ENCODE peak calls at places on chromosomes 7 and 10, in nine cellular contexts. L is T-cell; E is stimulated activated CD8-positive, alpha-beta memory T cell treated with anti-CD3 and anti-CD28 coated beads, Interleukin-4, amount 100 ng/mL, for 24 hours; K is thoracic aorta; Z is Calu3; U is SIG-M5; T is amygdala; J is anterior cingulate cortex; C is posterior cingulate gyrus. M is an unnamed sample.

GRCh38 chr10:35306852-35307251 is 29.5 kb upstream of the CCNY start:
- DNase-seq in L (no peak), E (no peak), K (no peak), Z (peak), U (no peak), T (no peak), J (no peak), C (no peak), M (peak)

GRCh38 chr10:124606822-124607221 is 137.4 kb downstream of the FAM53B start:
- DNase-seq in L (no peak), E (no peak), K (no peak), Z (no peak), U (no peak), T (no peak), J (no peak), C (no peak), M (no peak)

GRCh38 chr7:70474639-70475234 is 657.2 kb upstream of the GALNT17 start:
- DNase-seq in L (no peak), E (no peak), K (no peak), Z (no peak), U (no peak), T (no peak), J (no peak), C (no peak), M (no peak)

GRCh38 chr7:126227643-126228042 is 1025.1 kb downstream of the GRM8 start:
- DNase-seq in L (no peak), E (no peak), K (no peak), Z (no peak), U (no peak), T (no peak), J (no peak), C (no peak), M (no peak)

GRCh38 chr7:774161-775109 is 47.4 kb upstream of the PRKAR1B start:
- DNase-seq in L (peak), E (peak), K (no peak), Z (peak), U (no peak), T (peak), J (peak), C (peak), M (peak)

GRCh38 chr7:20218261-20218660 is 1.1 kb upstream of the MACC1 start:
- DNase-seq in L (no peak), E (no peak), K (no peak), Z (no peak), U (no peak), T (no peak), J (no peak), C (no peak), M (peak)

GRCh38 chr10:111122127-111122526 is 45.3 kb downstream of the ADRA2A start:
- DNase-seq in L (no peak), E (no peak), K (no peak), Z (no peak), U (no peak), T (no peak), J (no peak), C (no peak), M (no peak)

GRCh38 chr7:28999421-28999820 is 41.3 kb upstream of the TRIL start:
- DNase-seq in L (no peak), E (no peak), K (no peak), Z (no peak), U (no peak), T (no peak), J (no peak), C (no peak), M (no peak)

GRCh38 chr7:30170460-30171197 is 35.8 kb downstream of the MTURN start:
- DNase-seq in L (no peak), E (no peak), K (no peak), Z (no peak), U (no peak), T (no peak), J (no peak), C (no peak), M (no peak)

GRCh38 chr10:33295851-33296250 is 38.6 kb downstream of the NRP1 start:
- DNase-seq in L (no peak), E (no peak), K (no peak), Z (no peak), U (no peak), T (no peak), J (no peak), C (no peak), M (no peak)

GRCh38 chr7:90411510-90411909 is 8.2 kb downstream of the CLDN12 start:
- DNase-seq in L (no peak), E (no peak), K (no peak), Z (no peak), U (no peak), T (no peak), J (no peak), C (no peak), M (peak)

GRCh38 chr10:27319752-27320561 is 79.4 kb upstream of the ACBD5 start:
- DNase-seq in L (no peak), E (no peak), K (peak), Z (peak), U (peak), T (peak), J (no peak), C (no peak), M (peak)

GRCh38 chr7:142104550-142105527 is 6.7 kb upstream of the MGAM2 start:
- DNase-seq in L (no peak), E (no peak), K (no peak), Z (peak), U (peak), T (no peak), J (no peak), C (no peak), M (peak)

GRCh38 chr7:86407291-86407690 is 236.4 kb upstream of the GRM3 start:
- DNase-seq in L (no peak), E (no peak), K (no peak), Z (no peak), U (no peak), T (peak), J (peak), C (no peak), M (no peak)

GRCh38 chr10:121662945-121663917 is 65.0 kb upstream of the FGFR2 start:
- DNase-seq in L (no peak), E (no peak), K (no peak), Z (no peak), U (no peak), T (peak), J (no peak), C (no peak), M (peak)

GRCh38 chr7:74181821-74182220 is 7.7 kb downstream of the EIF4H start:
- DNase-seq in L (no peak), E (no peak), K (no peak), Z (no peak), U (no peak), T (no peak), J (no peak), C (no peak), M (no peak)

GRCh38 chr7:131016230-131016629 is 282.2 kb upstream of the KLF14 start:
- DNase-seq in L (no peak), E (no peak), K (no peak), Z (no peak), U (no peak), T (no peak), J (no peak), C (no peak), M (peak)

GRCh38 chr7:92754756-92755581 is 81.4 kb downstream of the CDK6 start:
- DNase-seq in L (no peak), E (no peak), K (no peak), Z (no peak), U (no peak), T (peak), J (peak), C (peak), M (no peak)

GRCh38 chr10:133126431-133127290 is 33.4 kb upstream of the KNDC1 start:
- DNase-seq in L (no peak), E (no peak), K (no peak), Z (no peak), U (no peak), T (no peak), J (no peak), C (peak), M (no peak)

GRCh38 chr10:91103384-91104184 is 116.9 kb upstream of the PCGF5 start:
- DNase-seq in L (no peak), E (no peak), K (no peak), Z (no peak), U (no peak), T (no peak), J (no peak), C (no peak), M (no peak)

GRCh38 chr10:128305601-128306345 is 179.6 kb upstream of the MKI67 start:
- DNase-seq in L (no peak), E (no peak), K (no peak), Z (no peak), U (no peak), T (no peak), J (no peak), C (no peak), M (no peak)

GRCh38 chr7:44121761-44122420 is 1.5 kb downstream of the POLD2 start:
- DNase-seq in L (no peak), E (no peak), K (no peak), Z (no peak), U (no peak), T (no peak), J (no peak), C (no peak), M (no peak)

GRCh38 chr7:70143089-70144044 is 545.1 kb downstream of the AUTS2 start:
- DNase-seq in L (no peak), E (no peak), K (no peak), Z (no peak), U (no peak), T (no peak), J (no peak), C (no peak), M (no peak)

GRCh38 chr10:93058139-93058538 is 2.5 kb upstream of the CYP26C1 start:
- DNase-seq in L (no peak), E (no peak), K (no peak), Z (no peak), U (no peak), T (no peak), J (no peak), C (no peak), M (no peak)

GRCh38 chr7:106166651-106167342 is 54.7 kb upstream of the SYPL1 start:
- DNase-seq in L (no peak), E (no peak), K (no peak), Z (peak), U (no peak), T (peak), J (peak), C (no peak), M (peak)

GRCh38 chr10:121709674-121710073 is 111.4 kb upstream of the FGFR2 start:
- DNase-seq in L (no peak), E (no peak), K (no peak), Z (no peak), U (no peak), T (no peak), J (no peak), C (no peak), M (no peak)

GRCh38 chr7:148116195-148116594 is 474.4 kb upstream of the C7orf33 start:
- DNase-seq in L (no peak), E (no peak), K (no peak), Z (no peak), U (no peak), T (no peak), J (no peak), C (no peak), M (no peak)

GRCh38 chr7:92766461-92767003 is 69.8 kb downstream of the CDK6 start:
- DNase-seq in L (no peak), E (no peak), K (no peak), Z (no peak), U (no peak), T (no peak), J (no peak), C (no peak), M (peak)

GRCh38 chr10:22022257-22023051 is 18.9 kb upstream of the DNAJC1 start:
- DNase-seq in L (peak), E (peak), K (no peak), Z (no peak), U (no peak), T (no peak), J (no peak), C (peak), M (no peak)

GRCh38 chr10:72058989-72059842 is 29.1 kb downstream of the SPOCK2 start:
- DNase-seq in L (no peak), E (peak), K (no peak), Z (no peak), U (no peak), T (peak), J (no peak), C (no peak), M (no peak)

GRCh38 chr10:18240185-18240882 is 100.1 kb downstream of the CACNB2 start:
- DNase-seq in L (no peak), E (no peak), K (no peak), Z (no peak), U (no peak), T (no peak), J (no peak), C (no peak), M (no peak)

GRCh38 chr10:79434223-79434687 is 11.2 kb downstream of the ZCCHC24 start:
- DNase-seq in L (no peak), E (no peak), K (no peak), Z (no peak), U (no peak), T (no peak), J (no peak), C (peak), M (no peak)